ENCODE peak calls at places on chromosomes 1 and 21, in ten cellular contexts. B is CD8-positive, alpha-beta memory T cell; X is 8988T; M is Daoy; R is GM04503; A is NCI-H1105 treated with DMSO at 0.1 percent for 48 hours; S is NCI-H1436; P is NCI-H748 treated with DMSO at 0.1 percent for 48 hours; Q is EL; J is sigmoid colon. L is an unnamed sample.

GRCh38 chr1:85494957-85495266 is 30.0 kb upstream of the DDAH1 start:
- DNase-seq in B (no peak), X (no peak), M (peak; percentile 64), R (no peak), A (no peak), S (no peak), P (no peak), Q (peak; percentile 39), J (peak; percentile 66), L (peak; percentile 30)

GRCh38 chr1:21436488-21437340 is 3.2 kb upstream of the NBPF3 start:
- DNase-seq in B (no peak), X (no peak), M (no peak), R (no peak), A (no peak), S (no peak), P (no peak), Q (no peak), J (no peak), L (no peak)

GRCh38 chr1:226674892-226675719 is 64.0 kb downstream of the ITPKB start:
- DNase-seq in B (peak; percentile 89), X (no peak), M (no peak), R (no peak), A (no peak), S (peak; percentile 29), P (no peak), Q (no peak), J (peak; percentile 85), L (no peak)

GRCh38 chr21:37337831-37338230 is 28.7 kb upstream of the DYRK1A start:
- DNase-seq in B (no peak), X (no peak), M (no peak), R (peak; percentile 24), A (no peak), S (no peak), P (no peak), Q (peak; percentile 47), J (no peak), L (no peak)

GRCh38 chr1:32351859-32352745 is 10.2 kb downstream of the FAM229A start:
- DNase-seq in B (no peak), X (no peak), M (peak; percentile 55), R (no peak), A (no peak), S (no peak), P (no peak), Q (peak; percentile 57), J (peak; percentile 86), L (peak; percentile 18)

GRCh38 chr1:90821793-90822359 is 104.8 kb upstream of the BARHL2 start:
- DNase-seq in B (no peak), X (no peak), M (peak; percentile 27), R (no peak), A (no peak), S (no peak), P (no peak), Q (no peak), J (no peak), L (no peak)

GRCh38 chr1:20322081-20322824 is 31.6 kb downstream of the VWA5B1 start:
- DNase-seq in B (no peak), X (no peak), M (no peak), R (no peak), A (no peak), S (no peak), P (no peak), Q (no peak), J (no peak), L (no peak)

GRCh38 chr1:220243947-220244346 is 28.3 kb downstream of the RAB3GAP2 start:
- DNase-seq in B (no peak), X (no peak), M (no peak), R (no peak), A (no peak), S (no peak), P (no peak), Q (no peak), J (no peak), L (no peak)

GRCh38 chr1:107992341-107992740 is 27.4 kb upstream of the VAV3 start:
- DNase-seq in B (no peak), X (no peak), M (no peak), R (no peak), A (no peak), S (no peak), P (no peak), Q (no peak), J (no peak), L (no peak)

GRCh38 chr1:175536921-175537320 is 206.5 kb downstream of the TNR start:
- DNase-seq in B (no peak), X (no peak), M (peak; percentile 14), R (no peak), A (no peak), S (no peak), P (no peak), Q (no peak), J (no peak), L (no peak)

GRCh38 chr1:23718482-23718881 is 24.8 kb upstream of the ELOA start:
- DNase-seq in B (no peak), X (no peak), M (peak; percentile 65), R (no peak), A (no peak), S (peak; percentile 13), P (no peak), Q (peak; percentile 58), J (no peak), L (peak; percentile 33)

GRCh38 chr1:107664882-107665871 is 299.8 kb downstream of the VAV3 start:
- DNase-seq in B (no peak), X (no peak), M (no peak), R (no peak), A (no peak), S (no peak), P (no peak), Q (no peak), J (no peak), L (no peak)

GRCh38 chr1:242019018-242019417 is 20.1 kb upstream of the MAP1LC3C start:
- DNase-seq in B (no peak), X (no peak), M (no peak), R (no peak), A (no peak), S (no peak), P (no peak), Q (no peak), J (no peak), L (no peak)

GRCh38 chr1:163820748-163821147 is 499.0 kb downstream of the NUF2 start:
- DNase-seq in B (no peak), X (no peak), M (no peak), R (no peak), A (no peak), S (no peak), P (peak; percentile 6), Q (no peak), J (no peak), L (no peak)

GRCh38 chr1:234691567-234691966 is 81.6 kb upstream of the IRF2BP2 start:
- DNase-seq in B (no peak), X (peak; percentile 28), M (no peak), R (no peak), A (no peak), S (no peak), P (no peak), Q (peak; percentile 8), J (no peak), L (peak; percentile 22)

GRCh38 chr1:54222711-54223110 is 22.7 kb downstream of the MRPL37 start:
- DNase-seq in B (no peak), X (no peak), M (no peak), R (no peak), A (no peak), S (no peak), P (no peak), Q (no peak), J (no peak), L (no peak)

GRCh38 chr21:42384184-42384583 is 11.7 kb downstream of the TMPRSS3 start:
- DNase-seq in B (no peak), X (no peak), M (no peak), R (no peak), A (no peak), S (peak; percentile 62), P (no peak), Q (no peak), J (no peak), L (no peak)

GRCh38 chr1:67880056-67880601 is 46.9 kb upstream of the GNG12 start:
- DNase-seq in B (no peak), X (no peak), M (peak; percentile 84), R (peak; percentile 58), A (peak; percentile 96), S (peak; percentile 79), P (peak; percentile 98), Q (peak; percentile 73), J (no peak), L (peak; percentile 42)

GRCh38 chr21:20083336-20083735 is 914.9 kb upstream of the NCAM2 start:
- DNase-seq in B (no peak), X (no peak), M (no peak), R (no peak), A (no peak), S (no peak), P (no peak), Q (no peak), J (no peak), L (no peak)

GRCh38 chr1:225872075-225872430 is 10.1 kb downstream of the TMEM63A start:
- DNase-seq in B (no peak), X (no peak), M (no peak), R (no peak), A (no peak), S (no peak), P (no peak), Q (no peak), J (no peak), L (no peak)

GRCh38 chr1:11645670-11646265 is 8.5 kb downstream of the FBXO2 start:
- DNase-seq in B (peak; percentile 63), X (peak; percentile 61), M (peak; percentile 84), R (no peak), A (peak; percentile 76), S (peak; percentile 81), P (peak; percentile 47), Q (peak; percentile 73), J (peak; percentile 81), L (peak; percentile 58)

GRCh38 chr1:71677541-71677940 is 596.7 kb upstream of the ZRANB2 start:
- DNase-seq in B (no peak), X (no peak), M (no peak), R (no peak), A (no peak), S (no peak), P (no peak), Q (no peak), J (no peak), L (no peak)

GRCh38 chr1:208059328-208060017 is 148.5 kb upstream of the CD34 start:
- DNase-seq in B (no peak), X (no peak), M (peak; percentile 49), R (no peak), A (no peak), S (no peak), P (no peak), Q (no peak), J (no peak), L (no peak)

GRCh38 chr1:34163792-34164509 is 1.1 kb downstream of the CSMD2 start:
- DNase-seq in B (no peak), X (no peak), M (peak; percentile 35), R (no peak), A (peak; percentile 29), S (no peak), P (peak; percentile 10), Q (peak; percentile 1), J (no peak), L (no peak)

GRCh38 chr1:58944439-58944838 is 160.6 kb upstream of the JUN start:
- DNase-seq in B (no peak), X (no peak), M (no peak), R (no peak), A (no peak), S (no peak), P (no peak), Q (no peak), J (no peak), L (no peak)

GRCh38 chr1:229204863-229205777 is 65.8 kb upstream of the RAB4A start:
- DNase-seq in B (no peak), X (no peak), M (no peak), R (peak; percentile 84), A (no peak), S (no peak), P (no peak), Q (peak; percentile 26), J (peak; percentile 71), L (no peak)

GRCh38 chr1:149884433-149885363 is 14.7 kb upstream of the BOLA1 start:
- DNase-seq in B (no peak), X (no peak), M (peak; percentile 54), R (no peak), A (peak; percentile 46), S (peak; percentile 22), P (peak; percentile 32), Q (peak; percentile 52), J (no peak), L (no peak)

GRCh38 chr21:37193676-37194075 is 73.5 kb downstream of the VPS26C start:
- DNase-seq in B (no peak), X (no peak), M (no peak), R (no peak), A (no peak), S (no peak), P (no peak), Q (no peak), J (no peak), L (no peak)